ENCODE peak calls at places on chromosome 14, in five cellular contexts. G, D, L, K and H are unnamed samples.
A peak's percentile ranks its signal among the peaks of the same experiment; 100 is the strongest.

GRCh38 chr14:95981939-95982338 is 57.2 kb upstream of the C14orf132 start:
- DNase-seq in G (no peak), K (no peak), D (no peak), L (no peak), H (no peak)

GRCh38 chr14:30064454-30064853 is 136.8 kb upstream of the PRKD1 start:
- DNase-seq in L (no peak), D (no peak), G (no peak), K (no peak), H (no peak)

GRCh38 chr14:77580964-77581505 is 35.4 kb downstream of the SPTLC2 start:
- DNase-seq in K (no peak), G (no peak), D (no peak), L (no peak), H (peak; percentile 35)

GRCh38 chr14:106372870-106373657 is 846.7 kb downstream of the TMEM121 start:
- DNase-seq in L (no peak), D (peak; percentile 73), G (peak; percentile 7), K (no peak), H (peak; percentile 64)

GRCh38 chr14:51079489-51079888 is 15.4 kb downstream of the TRIM9 start:
- DNase-seq in D (no peak), G (no peak), L (no peak), K (peak; percentile 24), H (no peak)

GRCh38 chr14:54085137-54085810 is 128.6 kb upstream of the BMP4 start:
- DNase-seq in L (no peak), D (no peak), G (no peak), K (no peak), H (no peak)

GRCh38 chr14:79196216-79196615 is 1015.1 kb downstream of the DIO2 start:
- DNase-seq in D (no peak), K (no peak), L (no peak), G (no peak), H (no peak)

GRCh38 chr14:53921027-53921426 is 35.6 kb downstream of the BMP4 start:
- DNase-seq in L (no peak), K (no peak), G (no peak), D (no peak), H (no peak)

GRCh38 chr14:24418492-24418873 is 11.0 kb downstream of the CBLN3 start:
- DNase-seq in K (peak; percentile 68), G (no peak), L (no peak), D (peak; percentile 89), H (no peak)
- TF ChIP-seq POLR2A in K (no peak), G (no peak), L (no peak), D (no peak), H (no peak)

GRCh38 chr14:24353551-24354529 is 14.0 kb upstream of the RIPK3 start:
- DNase-seq in L (no peak), D (no peak), G (no peak), K (no peak), H (no peak)
- TF ChIP-seq POLR2A in L (no peak), D (no peak), G (no peak), K (no peak), H (no peak)

GRCh38 chr14:70896981-70897380 is 10.3 kb upstream of the PCNX1 start:
- DNase-seq in D (no peak), G (no peak), L (no peak), K (no peak), H (no peak)
- TF ChIP-seq POLR2A in D (no peak), G (no peak), L (no peak), K (no peak), H (no peak)

DNA sequence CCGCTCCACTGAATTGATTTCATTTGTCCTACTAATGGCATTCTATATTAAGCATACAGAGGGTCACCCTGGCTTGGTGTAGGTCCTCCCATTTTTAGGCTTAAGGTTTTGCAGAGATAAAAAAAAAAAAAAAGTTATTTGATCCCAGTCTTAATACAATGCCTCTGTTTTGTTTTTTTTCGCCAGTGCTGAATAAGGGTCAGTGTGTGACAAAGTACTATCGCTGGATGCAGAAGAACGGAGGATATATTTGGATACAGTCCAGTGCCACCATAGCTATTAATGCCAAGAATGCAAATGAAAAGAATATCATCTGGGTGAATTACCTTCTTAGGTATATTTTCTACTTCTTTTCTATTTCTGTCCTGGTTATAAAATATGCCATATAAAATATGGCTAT is 157.2 kb downstream of the EGLN3 start:
- DNase-seq in D (no peak), L (no peak), K (no peak), G (no peak), H (no peak)
- TF ChIP-seq POLR2A in D (no peak), L (no peak), K (no peak), G (no peak), H (no peak)

GRCh38 chr14:105085766-105086165 is 20.5 kb upstream of the GPR132 start:
- DNase-seq in D (peak; percentile 17), G (no peak), L (peak; percentile 8), K (no peak), H (no peak)

GRCh38 chr14:105087308-105087962 is 22.2 kb upstream of the GPR132 start:
- DNase-seq in L (peak; percentile 38), D (peak; percentile 27), G (no peak), K (peak; percentile 52), H (no peak)

GRCh38 chr14:105087963-105088811 is 23.0 kb upstream of the GPR132 start:
- DNase-seq in K (peak; percentile 49), L (peak; percentile 59), G (no peak), D (peak; percentile 23), H (no peak)

GRCh38 chr14:105084741-105085571 is 19.7 kb upstream of the GPR132 start:
- DNase-seq in D (peak; percentile 13), K (no peak), G (no peak), L (no peak), H (no peak)

DNA sequence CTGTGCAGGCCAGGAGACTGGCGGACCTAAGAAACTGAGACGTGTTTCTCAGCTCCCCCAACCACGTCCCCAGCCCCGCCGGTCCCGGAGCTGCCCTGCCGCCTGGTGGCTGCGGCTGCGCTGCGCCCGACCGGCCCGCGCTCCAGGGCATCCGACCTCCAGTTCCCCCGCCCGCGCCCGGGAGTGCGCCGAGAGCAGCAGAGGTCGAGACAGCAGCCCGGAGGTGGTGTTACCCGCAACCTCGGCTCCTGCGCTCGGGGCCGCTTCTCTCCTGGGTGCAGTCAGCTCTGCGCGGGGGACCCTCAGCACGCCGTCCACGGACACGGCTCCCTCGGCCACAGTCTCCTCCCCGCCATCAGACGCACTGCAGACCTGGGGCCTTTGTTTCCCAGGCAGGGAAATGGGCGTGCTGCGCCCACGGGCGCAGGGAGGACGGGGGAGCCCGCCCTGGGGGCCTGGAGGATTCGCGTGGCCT is 21.6 kb upstream of the GPR132 start:
- DNase-seq in K (peak; percentile 74), D (peak; percentile 78), L (peak; percentile 78), G (peak; percentile 24), H (peak; percentile 67)
- TF ChIP-seq POLR2A in K (no peak), D (no peak), L (no peak), G (no peak), H (no peak)

GRCh38 chr14:90398315-90398811 is 1.5 kb downstream of the CALM1 start:
- DNase-seq in D (peak; percentile 44), K (peak; percentile 52), L (peak; percentile 45), G (no peak), H (peak; percentile 74)
- TF ChIP-seq POLR2A in D (no peak), K (no peak), L (no peak), G (no peak), H (no peak)

GRCh38 chr14:75279153-75279738 is 618 bp downstream of the FOS start:
- DNase-seq in D (no peak), G (no peak), K (peak; percentile 56), L (peak; percentile 84), H (peak; percentile 91)
- TF ChIP-seq POLR2A in D (no peak), G (no peak), K (no peak), L (no peak), H (peak; percentile 60)

GRCh38 chr14:21269252-21270046 is at the start of gene HNRNPC:
- DNase-seq in G (peak; percentile 100), D (peak; percentile 100), K (peak; percentile 100), L (peak; percentile 100), H (peak; percentile 100)
- TF ChIP-seq POLR2A in G (peak; percentile 88), D (no peak), K (peak; percentile 99), L (no peak), H (peak; percentile 99)